ENCODE peak calls at places on chromosomes 11 and 22, in nine cellular contexts. One of them, this sample, is unnamed.

GRCh38 chr11:119990306-119991021 is 147.4 kb downstream of the TRIM29 start:
- DNase-seq in bronchial epithelial cell: no peak
- DNase-seq in adrenal gland: peak
- DNase-seq in NCI-H1105 treated with DMSO at 0.1 percent for 48 hours: no peak
- DNase-seq in activated naive CD4-positive, alpha-beta T cell treated with anti-CD3 and anti-CD28 coated beads, Interleukin-2, amount 10 ng/mL, durations not matched to agents 7 days and 5 days: no peak
- DNase-seq in amygdala: peak
- DNase-seq in HCT116: no peak
- DNase-seq in neural crest cell: no peak
- DNase-seq in astrocyte of the hippocampus: no peak
- DNase-seq in this sample: no peak

GRCh38 chr11:22193348-22194051 is 615 bp downstream of the ANO5 start:
- DNase-seq in bronchial epithelial cell: no peak
- DNase-seq in adrenal gland: peak
- DNase-seq in NCI-H1105 treated with DMSO at 0.1 percent for 48 hours: peak
- DNase-seq in activated naive CD4-positive, alpha-beta T cell treated with anti-CD3 and anti-CD28 coated beads, Interleukin-2, amount 10 ng/mL, durations not matched to agents 7 days and 5 days: no peak
- DNase-seq in amygdala: peak
- DNase-seq in HCT116: no peak
- DNase-seq in neural crest cell: peak
- DNase-seq in astrocyte of the hippocampus: peak
- DNase-seq in this sample: no peak

GRCh38 chr11:9120659-9121350 is 29.4 kb upstream of the SCUBE2 start:
- DNase-seq in bronchial epithelial cell: no peak
- DNase-seq in adrenal gland: no peak
- DNase-seq in NCI-H1105 treated with DMSO at 0.1 percent for 48 hours: no peak
- DNase-seq in activated naive CD4-positive, alpha-beta T cell treated with anti-CD3 and anti-CD28 coated beads, Interleukin-2, amount 10 ng/mL, durations not matched to agents 7 days and 5 days: no peak
- DNase-seq in amygdala: no peak
- DNase-seq in HCT116: peak
- DNase-seq in neural crest cell: no peak
- DNase-seq in astrocyte of the hippocampus: no peak
- DNase-seq in this sample: no peak

GRCh38 chr22:24954114-24954463 is 1.6 kb downstream of the KIAA1671 start:
- DNase-seq in bronchial epithelial cell: no peak
- DNase-seq in adrenal gland: peak
- DNase-seq in NCI-H1105 treated with DMSO at 0.1 percent for 48 hours: no peak
- DNase-seq in activated naive CD4-positive, alpha-beta T cell treated with anti-CD3 and anti-CD28 coated beads, Interleukin-2, amount 10 ng/mL, durations not matched to agents 7 days and 5 days: no peak
- DNase-seq in amygdala: no peak
- DNase-seq in HCT116: no peak
- DNase-seq in neural crest cell: no peak
- DNase-seq in astrocyte of the hippocampus: peak
- DNase-seq in this sample: no peak

GRCh38 chr11:124899376-124900145 is 1.9 kb upstream of the ROBO4 start:
- DNase-seq in bronchial epithelial cell: no peak
- DNase-seq in adrenal gland: no peak
- DNase-seq in NCI-H1105 treated with DMSO at 0.1 percent for 48 hours: no peak
- DNase-seq in activated naive CD4-positive, alpha-beta T cell treated with anti-CD3 and anti-CD28 coated beads, Interleukin-2, amount 10 ng/mL, durations not matched to agents 7 days and 5 days: no peak
- DNase-seq in amygdala: no peak
- DNase-seq in HCT116: no peak
- DNase-seq in neural crest cell: no peak
- DNase-seq in astrocyte of the hippocampus: no peak
- DNase-seq in this sample: no peak

GRCh38 chr11:75077316-75077715 is 19.4 kb downstream of the OR2AT4 start:
- DNase-seq in bronchial epithelial cell: peak
- DNase-seq in adrenal gland: no peak
- DNase-seq in NCI-H1105 treated with DMSO at 0.1 percent for 48 hours: no peak
- DNase-seq in activated naive CD4-positive, alpha-beta T cell treated with anti-CD3 and anti-CD28 coated beads, Interleukin-2, amount 10 ng/mL, durations not matched to agents 7 days and 5 days: no peak
- DNase-seq in amygdala: no peak
- DNase-seq in HCT116: no peak
- DNase-seq in neural crest cell: no peak
- DNase-seq in astrocyte of the hippocampus: no peak
- DNase-seq in this sample: no peak

GRCh38 chr11:86999859-87000753 is 37.6 kb upstream of the TMEM135 start:
- DNase-seq in bronchial epithelial cell: no peak
- DNase-seq in adrenal gland: peak
- DNase-seq in NCI-H1105 treated with DMSO at 0.1 percent for 48 hours: no peak
- DNase-seq in activated naive CD4-positive, alpha-beta T cell treated with anti-CD3 and anti-CD28 coated beads, Interleukin-2, amount 10 ng/mL, durations not matched to agents 7 days and 5 days: no peak
- DNase-seq in amygdala: no peak
- DNase-seq in HCT116: no peak
- DNase-seq in neural crest cell: no peak
- DNase-seq in astrocyte of the hippocampus: peak
- DNase-seq in this sample: no peak

GRCh38 chr11:2570211-2570811 is 125.5 kb downstream of the KCNQ1 start:
- DNase-seq in bronchial epithelial cell: no peak
- DNase-seq in adrenal gland: no peak
- DNase-seq in NCI-H1105 treated with DMSO at 0.1 percent for 48 hours: no peak
- DNase-seq in activated naive CD4-positive, alpha-beta T cell treated with anti-CD3 and anti-CD28 coated beads, Interleukin-2, amount 10 ng/mL, durations not matched to agents 7 days and 5 days: no peak
- DNase-seq in amygdala: no peak
- DNase-seq in HCT116: no peak
- DNase-seq in neural crest cell: no peak
- DNase-seq in astrocyte of the hippocampus: no peak
- DNase-seq in this sample: no peak

GRCh38 chr11:75333807-75334140 is 17.7 kb downstream of the ARRB1 start:
- DNase-seq in bronchial epithelial cell: no peak
- DNase-seq in adrenal gland: peak
- DNase-seq in NCI-H1105 treated with DMSO at 0.1 percent for 48 hours: no peak
- DNase-seq in activated naive CD4-positive, alpha-beta T cell treated with anti-CD3 and anti-CD28 coated beads, Interleukin-2, amount 10 ng/mL, durations not matched to agents 7 days and 5 days: no peak
- DNase-seq in amygdala: no peak
- DNase-seq in HCT116: no peak
- DNase-seq in neural crest cell: no peak
- DNase-seq in astrocyte of the hippocampus: no peak
- DNase-seq in this sample: no peak

GRCh38 chr22:39013923-39014722 is at the start of gene APOBEC3C:
- DNase-seq in bronchial epithelial cell: peak
- DNase-seq in adrenal gland: peak
- DNase-seq in NCI-H1105 treated with DMSO at 0.1 percent for 48 hours: no peak
- DNase-seq in activated naive CD4-positive, alpha-beta T cell treated with anti-CD3 and anti-CD28 coated beads, Interleukin-2, amount 10 ng/mL, durations not matched to agents 7 days and 5 days: peak
- DNase-seq in amygdala: peak
- DNase-seq in HCT116: peak
- DNase-seq in neural crest cell: peak
- DNase-seq in astrocyte of the hippocampus: peak
- DNase-seq in this sample: peak

GRCh38 chr11:46913484-46913883 is 4.9 kb downstream of the LRP4 start:
- DNase-seq in bronchial epithelial cell: no peak
- DNase-seq in adrenal gland: no peak
- DNase-seq in NCI-H1105 treated with DMSO at 0.1 percent for 48 hours: no peak
- DNase-seq in activated naive CD4-positive, alpha-beta T cell treated with anti-CD3 and anti-CD28 coated beads, Interleukin-2, amount 10 ng/mL, durations not matched to agents 7 days and 5 days: no peak
- DNase-seq in amygdala: no peak
- DNase-seq in HCT116: no peak
- DNase-seq in neural crest cell: no peak
- DNase-seq in astrocyte of the hippocampus: no peak
- DNase-seq in this sample: no peak

GRCh38 chr11:35934981-35935380 is 8.9 kb upstream of the LDLRAD3 start:
- DNase-seq in bronchial epithelial cell: no peak
- DNase-seq in adrenal gland: no peak
- DNase-seq in NCI-H1105 treated with DMSO at 0.1 percent for 48 hours: no peak
- DNase-seq in activated naive CD4-positive, alpha-beta T cell treated with anti-CD3 and anti-CD28 coated beads, Interleukin-2, amount 10 ng/mL, durations not matched to agents 7 days and 5 days: no peak
- DNase-seq in amygdala: no peak
- DNase-seq in HCT116: no peak
- DNase-seq in neural crest cell: no peak
- DNase-seq in astrocyte of the hippocampus: no peak
- DNase-seq in this sample: no peak

GRCh38 chr11:61830318-61831105 is 2.4 kb downstream of the FADS2 start:
- DNase-seq in bronchial epithelial cell: no peak
- DNase-seq in adrenal gland: no peak
- DNase-seq in NCI-H1105 treated with DMSO at 0.1 percent for 48 hours: no peak
- DNase-seq in activated naive CD4-positive, alpha-beta T cell treated with anti-CD3 and anti-CD28 coated beads, Interleukin-2, amount 10 ng/mL, durations not matched to agents 7 days and 5 days: no peak
- DNase-seq in amygdala: no peak
- DNase-seq in HCT116: no peak
- DNase-seq in neural crest cell: no peak
- DNase-seq in astrocyte of the hippocampus: peak
- DNase-seq in this sample: no peak

GRCh38 chr11:88292156-88292844 is 45.2 kb downstream of the CTSC start:
- DNase-seq in bronchial epithelial cell: peak
- DNase-seq in adrenal gland: peak
- DNase-seq in NCI-H1105 treated with DMSO at 0.1 percent for 48 hours: peak
- DNase-seq in activated naive CD4-positive, alpha-beta T cell treated with anti-CD3 and anti-CD28 coated beads, Interleukin-2, amount 10 ng/mL, durations not matched to agents 7 days and 5 days: no peak
- DNase-seq in amygdala: no peak
- DNase-seq in HCT116: peak
- DNase-seq in neural crest cell: no peak
- DNase-seq in astrocyte of the hippocampus: peak
- DNase-seq in this sample: no peak

GRCh38 chr11:130478881-130479280 is 30.4 kb downstream of the ADAMTS15 start:
- DNase-seq in bronchial epithelial cell: no peak
- DNase-seq in adrenal gland: no peak
- DNase-seq in NCI-H1105 treated with DMSO at 0.1 percent for 48 hours: no peak
- DNase-seq in activated naive CD4-positive, alpha-beta T cell treated with anti-CD3 and anti-CD28 coated beads, Interleukin-2, amount 10 ng/mL, durations not matched to agents 7 days and 5 days: no peak
- DNase-seq in amygdala: no peak
- DNase-seq in HCT116: no peak
- DNase-seq in neural crest cell: no peak
- DNase-seq in astrocyte of the hippocampus: peak
- DNase-seq in this sample: no peak

GRCh38 chr11:72483412-72484186 is 49.3 kb upstream of the CLPB start:
- DNase-seq in bronchial epithelial cell: peak
- DNase-seq in adrenal gland: no peak
- DNase-seq in NCI-H1105 treated with DMSO at 0.1 percent for 48 hours: no peak
- DNase-seq in activated naive CD4-positive, alpha-beta T cell treated with anti-CD3 and anti-CD28 coated beads, Interleukin-2, amount 10 ng/mL, durations not matched to agents 7 days and 5 days: no peak
- DNase-seq in amygdala: no peak
- DNase-seq in HCT116: no peak
- DNase-seq in neural crest cell: no peak
- DNase-seq in astrocyte of the hippocampus: no peak
- DNase-seq in this sample: no peak

GRCh38 chr11:26947904-26948639 is 45.8 kb upstream of the FIBIN start:
- DNase-seq in bronchial epithelial cell: peak
- DNase-seq in adrenal gland: no peak
- DNase-seq in NCI-H1105 treated with DMSO at 0.1 percent for 48 hours: no peak
- DNase-seq in activated naive CD4-positive, alpha-beta T cell treated with anti-CD3 and anti-CD28 coated beads, Interleukin-2, amount 10 ng/mL, durations not matched to agents 7 days and 5 days: no peak
- DNase-seq in amygdala: no peak
- DNase-seq in HCT116: no peak
- DNase-seq in neural crest cell: no peak
- DNase-seq in astrocyte of the hippocampus: no peak
- DNase-seq in this sample: no peak